ENCODE peak calls at places on chromosomes 3 and 15, in four cellular contexts. H is HepG2, C is small intestine, Z is bronchial epithelial cell. K is an unnamed sample. For H3K36me3, the result is how much of the 10 kb centered on the place peaks cover.

GRCh38 chr3:188043891-188044290 is 110.1 kb upstream of the LPP start:
- DNase-seq in H (no peak), C (no peak), Z (no peak), K (no peak)

GRCh38 chr3:127909646-127910045 is 5.4 kb upstream of the KBTBD12 start:
- DNase-seq in H (no peak), C (no peak), Z (no peak), K (no peak)

GRCh38 chr15:41727143-41727542 is 47.1 kb upstream of the MAPKBP1 start:
- DNase-seq in H (no peak), C (no peak), Z (no peak), K (peak)

GRCh38 chr15:58221591-58222241 is 83.5 kb downstream of the AQP9 start:
- DNase-seq in H (peak), C (peak), Z (no peak), K (peak)

GRCh38 chr3:13122101-13123055 is 49.1 kb upstream of the IQSEC1 start:
- DNase-seq in H (no peak), C (no peak), Z (no peak), K (no peak)

GRCh38 chr3:176927280-176927679 is 270.0 kb downstream of the TBL1XR1 start:
- DNase-seq in H (no peak), C (no peak), Z (no peak), K (no peak)

GRCh38 chr3:23873941-23874340 is 42.8 kb downstream of the NKIRAS1 start:
- DNase-seq in H (no peak), C (no peak), Z (peak), K (peak)

GRCh38 chr3:62587579-62588031 is 214.3 kb upstream of the FEZF2 start:
- DNase-seq in H (no peak), C (no peak), Z (peak), K (peak)

GRCh38 chr3:195886181-195887141 is 21.9 kb downstream of the TNK2 start:
- DNase-seq in H (no peak), C (no peak), Z (peak), K (peak)

GRCh38 chr15:40302288-40302886 is 5.3 kb downstream of the PLCB2 start:
- DNase-seq in H (no peak), C (no peak), Z (no peak), K (no peak)

GRCh38 chr15:31457631-31458526 is 131.2 kb downstream of the KLF13 start:
- DNase-seq in H (no peak), C (no peak), Z (peak), K (peak)

GRCh38 chr3:6994081-6994668 is 133.3 kb downstream of the GRM7 start:
- DNase-seq in H (no peak), C (no peak), Z (peak), K (no peak)

GRCh38 chr3:196336319-196337145 is 1.7 kb downstream of the TM4SF19 start:
- DNase-seq in H (no peak), C (no peak), Z (peak), K (peak)

GRCh38 chr3:100603449-100603848 is 6.0 kb upstream of the ADGRG7 start:
- DNase-seq in H (peak), C (peak), Z (peak), K (peak)

GRCh38 chr15:70357453-70357852 is 259.7 kb upstream of the TLE3 start:
- DNase-seq in H (no peak), C (no peak), Z (no peak), K (no peak)

GRCh38 chr3:117709108-117709507 is 999.5 kb downstream of the TUSC7 start:
- DNase-seq in H (no peak), C (no peak), Z (no peak), K (no peak)

DNA sequence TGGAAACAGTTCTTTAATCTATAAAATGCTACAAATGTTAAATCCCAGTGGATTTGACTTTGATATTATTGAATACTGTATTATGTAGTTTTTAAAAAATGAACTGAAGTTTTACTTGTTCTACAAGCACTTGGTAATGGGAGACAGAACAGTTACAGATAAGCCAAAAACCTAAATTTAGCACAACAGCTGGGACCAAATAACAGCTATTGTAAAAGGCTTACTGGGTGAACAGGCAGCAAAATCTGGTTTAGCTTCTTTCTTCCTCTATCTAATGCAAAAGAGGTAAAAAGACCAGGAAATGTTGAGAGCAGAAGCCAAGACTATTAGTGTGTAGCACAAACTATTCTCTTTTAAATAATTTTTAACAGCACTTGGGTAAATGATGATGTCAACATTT is 1.6 kb upstream of the ATOSA start:
- DNase-seq in H (no peak), C (no peak), Z (no peak), K (no peak)
- H3K36me3 ChIP-seq in H (under half), C (under half), Z (under half), K (under half)

DNA sequence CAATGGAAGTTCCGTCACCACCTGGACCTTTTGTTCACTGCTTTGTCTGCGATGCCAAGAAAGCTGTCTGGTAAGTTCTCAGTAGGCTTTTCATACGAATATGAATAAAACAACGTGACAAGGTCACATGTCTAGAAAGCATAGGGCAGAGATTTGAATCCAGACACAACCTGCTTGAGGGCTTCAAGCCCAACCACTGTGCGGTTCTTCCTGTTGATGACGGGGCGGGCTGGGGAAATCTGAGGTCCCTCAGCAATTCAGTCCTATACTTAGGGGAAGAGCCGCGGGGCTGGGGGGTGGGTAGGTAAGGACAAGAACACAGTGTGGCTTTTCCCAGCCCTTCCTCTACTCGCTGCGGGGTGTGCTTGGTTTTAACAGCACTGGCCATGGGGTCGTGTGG is 32.4 kb upstream of the SMAD3 start:
- DNase-seq in H (no peak), C (no peak), Z (no peak), K (no peak)
- H3K36me3 ChIP-seq in H (under half), C (under half), Z (under half), K (under half)

GRCh38 chr15:29711531-29711930 is 110.7 kb downstream of the TJP1 start:
- DNase-seq in H (no peak), C (no peak), Z (no peak), K (no peak)

GRCh38 chr15:29712149-29712885 is 110.0 kb downstream of the TJP1 start:
- DNase-seq in H (no peak), C (peak), Z (no peak), K (peak)

GRCh38 chr15:29708519-29708918 is 113.7 kb downstream of the TJP1 start:
- DNase-seq in H (no peak), C (no peak), Z (no peak), K (no peak)

GRCh38 chr15:29713784-29714183 is 108.5 kb downstream of the TJP1 start:
- DNase-seq in H (no peak), C (no peak), Z (no peak), K (no peak)
- H3K36me3 ChIP-seq in H (half or more), C (under half), Z (under half), K (half or more)

GRCh38 chr3:133610031-133610430 is 36.5 kb downstream of the CDV3 start:
- DNase-seq in H (no peak), C (no peak), Z (no peak), K (peak)

GRCh38 chr3:133606902-133607301 is 33.4 kb downstream of the CDV3 start:
- DNase-seq in H (no peak), C (no peak), Z (no peak), K (no peak)

GRCh38 chr3:133606342-133606741 is 32.9 kb downstream of the CDV3 start:
- DNase-seq in H (peak), C (no peak), Z (no peak), K (no peak)

GRCh38 chr3:133608405-133608804 is 34.9 kb downstream of the CDV3 start:
- DNase-seq in H (no peak), C (no peak), Z (no peak), K (peak)

DNA sequence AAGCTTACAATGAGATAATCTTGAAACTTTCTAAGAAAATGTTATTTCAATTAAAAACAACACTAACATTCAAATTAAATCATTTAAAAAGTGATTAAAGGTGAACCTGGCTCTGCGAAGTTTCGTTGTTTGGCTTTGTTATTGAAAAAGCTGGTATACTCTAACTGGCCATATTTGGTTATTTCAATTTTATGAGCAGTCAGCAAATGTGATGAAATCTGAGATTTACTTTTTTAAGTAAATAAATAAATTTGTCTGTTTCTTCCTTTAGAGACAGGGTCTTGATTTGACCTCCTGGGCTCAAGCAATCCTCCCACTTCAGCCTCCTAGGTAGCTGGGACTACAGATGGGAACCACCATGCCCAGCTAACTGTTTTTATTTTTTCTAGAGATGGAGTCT is 38.0 kb downstream of the CDV3 start:
- DNase-seq in H (no peak), C (no peak), Z (no peak), K (no peak)
- H3K36me3 ChIP-seq in H (under half), C (under half), Z (under half), K (under half)

GRCh38 chr3:78647735-78648134 is 1120.1 kb downstream of the ROBO1 start:
- DNase-seq in H (no peak), C (no peak), Z (peak), K (peak)
- H3K36me3 ChIP-seq in H (under half), C (under half), Z (under half), K (under half)

DNA sequence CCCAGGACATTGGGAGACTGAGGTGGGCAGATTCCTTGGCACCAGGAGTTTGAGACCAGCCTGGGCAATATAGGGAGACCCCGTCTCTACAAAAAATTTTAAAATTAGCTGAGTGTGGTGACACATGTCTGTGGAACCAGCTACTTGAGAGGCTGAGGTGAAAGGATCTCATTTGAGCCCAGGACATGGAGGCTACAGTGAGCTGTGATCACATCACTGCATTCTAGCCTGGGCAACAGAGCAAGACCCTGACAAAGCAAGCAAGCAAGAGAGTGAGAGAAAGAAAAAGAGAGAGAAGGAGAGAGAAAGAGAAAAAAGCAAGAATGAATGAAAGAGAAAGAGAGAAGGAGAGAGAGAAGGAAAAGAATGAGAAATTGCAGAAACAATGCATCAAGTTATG is 52.1 kb upstream of the CSPG5 start:
- DNase-seq in H (no peak), C (no peak), Z (no peak), K (no peak)
- H3K36me3 ChIP-seq in H (half or more), C (under half), Z (under half), K (half or more)

DNA sequence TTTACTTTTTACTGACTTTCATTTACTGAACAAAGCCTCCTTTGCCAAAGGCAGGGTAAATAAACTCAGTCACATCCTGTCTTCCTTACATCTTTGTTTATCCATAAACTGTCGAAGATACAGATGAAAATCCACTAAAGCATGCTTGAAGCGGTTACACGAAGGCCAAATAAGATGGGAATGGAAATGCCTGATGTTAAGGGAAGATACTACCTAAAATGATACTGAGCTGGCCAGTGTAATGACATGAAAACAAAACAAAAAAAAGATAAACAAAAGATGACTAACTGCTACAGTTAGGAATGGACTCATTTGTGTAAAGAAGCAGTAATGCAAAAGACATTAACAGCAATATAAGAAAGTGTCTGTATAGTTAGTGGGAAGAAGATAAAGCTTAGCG is 114.7 kb upstream of the ADAMTS9 start:
- DNase-seq in H (no peak), C (no peak), Z (no peak), K (no peak)
- H3K36me3 ChIP-seq in H (under half), C (under half), Z (under half), K (under half)

GRCh38 chr15:42955518-42955917 is 34.9 kb upstream of the TTBK2 start:
- DNase-seq in H (no peak), C (no peak), Z (peak), K (peak)

DNA sequence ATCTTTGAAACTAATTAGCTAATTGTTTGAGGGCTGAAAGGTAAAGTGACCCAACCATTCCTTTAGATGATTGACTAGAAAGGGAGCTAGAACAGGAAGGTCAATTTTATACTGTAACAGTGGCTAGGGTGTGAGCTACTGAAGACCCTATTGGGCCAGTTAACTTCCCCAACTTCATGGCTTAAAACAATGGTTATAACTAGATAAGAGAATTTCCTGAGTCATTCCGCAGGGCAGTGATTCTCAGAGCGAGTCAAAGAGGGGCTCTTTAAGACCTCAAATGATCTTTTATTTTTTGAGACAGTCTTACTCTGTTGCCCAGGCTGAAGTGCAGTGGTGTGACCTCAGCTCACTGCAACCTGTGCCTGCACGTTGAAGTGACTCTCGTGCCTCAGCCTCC is 33.7 kb upstream of the TTBK2 start:
- DNase-seq in H (no peak), C (no peak), Z (no peak), K (no peak)
- H3K36me3 ChIP-seq in H (under half), C (under half), Z (under half), K (half or more)

K was measured in GM23248.